ENCODE peak calls at places on chromosomes 16 and 17, in five cellular contexts. X is HCT116; G is T-cell; L is activated naive CD4-positive, alpha-beta T cell; F is A172. Q is an unnamed sample.

GRCh38 chr17:31466096-31466495 is 74.6 kb downstream of the RAB11FIP4 start:
- DNase-seq in X (no peak), G (no peak), L (no peak), F (no peak), Q (no peak)

GRCh38 chr17:44117351-44117750 is 6.1 kb downstream of the HDAC5 start:
- DNase-seq in X (no peak), G (no peak), L (no peak), F (no peak), Q (no peak)

GRCh38 chr16:2486645-2487516 is 12.0 kb downstream of the TBC1D24 start:
- DNase-seq in X (no peak), G (peak), L (peak), F (no peak), Q (no peak)

GRCh38 chr16:73019456-73020362 is 28.2 kb downstream of the ZFHX3 start:
- DNase-seq in X (peak), G (no peak), L (no peak), F (peak), Q (peak)

GRCh38 chr17:67582632-67583230 is 135.0 kb upstream of the NOL11 start:
- DNase-seq in X (no peak), G (no peak), L (no peak), F (no peak), Q (no peak)

GRCh38 chr17:61403846-61404701 is 4.4 kb downstream of the TBX2 start:
- DNase-seq in X (no peak), G (no peak), L (no peak), F (no peak), Q (no peak)

GRCh38 chr16:87369796-87370719 is 13.5 kb downstream of the FBXO31 start:
- DNase-seq in X (no peak), G (no peak), L (no peak), F (no peak), Q (no peak)

GRCh38 chr16:9134306-9134705 is 42.9 kb downstream of the HAPSTR1 start:
- DNase-seq in X (no peak), G (no peak), L (no peak), F (no peak), Q (no peak)

GRCh38 chr16:53433930-53434435 is 288 bp upstream of the RBL2 start:
- DNase-seq in X (peak), G (peak), L (no peak), F (no peak), Q (peak)

GRCh38 chr17:67390646-67391480 is 13.8 kb downstream of the PITPNC1 start:
- DNase-seq in X (peak), G (peak), L (peak), F (peak), Q (peak)

GRCh38 chr17:77446959-77447634 is 306.3 kb downstream of the SEC14L1 start:
- DNase-seq in X (no peak), G (no peak), L (no peak), F (no peak), Q (no peak)

GRCh38 chr17:3621146-3621720 is 12.0 kb upstream of the TRPV1 start:
- DNase-seq in X (no peak), G (no peak), L (no peak), F (no peak), Q (no peak)

GRCh38 chr16:85554791-85555548 is 58.2 kb upstream of the GSE1 start:
- DNase-seq in X (no peak), G (peak), L (peak), F (peak), Q (no peak)

GRCh38 chr17:7854851-7855642 is at the start of gene TMEM88:
- DNase-seq in X (no peak), G (no peak), L (no peak), F (no peak), Q (no peak)

GRCh38 chr17:9331512-9332163 is 244.0 kb downstream of the STX8 start:
- DNase-seq in X (no peak), G (no peak), L (no peak), F (no peak), Q (peak)

GRCh38 chr17:50899005-50899460 is 32.9 kb upstream of the TOB1 start:
- DNase-seq in X (no peak), G (no peak), L (no peak), F (no peak), Q (no peak)

GRCh38 chr17:67059372-67059771 is 15.0 kb downstream of the CACNG1 start:
- DNase-seq in X (no peak), G (no peak), L (no peak), F (no peak), Q (no peak)

GRCh38 chr17:65085397-65085796 is 28.9 kb upstream of the GNA13 start:
- DNase-seq in X (no peak), G (no peak), L (no peak), F (no peak), Q (no peak)

GRCh38 chr16:2092866-2093265 is 42.8 kb downstream of the PKD1 start:
- DNase-seq in X (no peak), G (no peak), L (no peak), F (no peak), Q (no peak)

GRCh38 chr17:48427598-48427997 is 2.4 kb downstream of the SKAP1 start:
- DNase-seq in X (no peak), G (peak), L (peak), F (no peak), Q (peak)

GRCh38 chr17:34645636-34646035 is 66.3 kb downstream of the TMEM132E start:
- DNase-seq in X (no peak), G (no peak), L (no peak), F (no peak), Q (no peak)

Q was measured in COLO829.